ENCODE peak calls at places on chromosomes 2 and 18, in six cellular contexts. X is fibroblast of lung, H is neural progenitor cell, M is A549, F is astrocyte, K is IMR-90. B is an unnamed sample.

GRCh38 chr2:219628235-219628985 is 980 bp downstream of the SLC4A3 start:
- DNase-seq in X (no peak), H (no peak), M (no peak), F (no peak), K (no peak), B (no peak)

GRCh38 chr2:36753706-36754221 is 57.3 kb downstream of the VIT start:
- DNase-seq in X (no peak), H (no peak), M (no peak), F (no peak), K (no peak), B (no peak)

GRCh38 chr2:219871396-219871795 is 244.0 kb downstream of the SLC4A3 start:
- DNase-seq in X (no peak), H (peak), M (no peak), F (no peak), K (no peak), B (no peak)

GRCh38 chr2:27211241-27211942 is 449 bp upstream of the ATRAID start:
- DNase-seq in X (no peak), H (no peak), M (peak), F (no peak), K (no peak), B (no peak)

GRCh38 chr2:234427081-234428058 is 69.5 kb downstream of the ARL4C start:
- DNase-seq in X (no peak), H (peak), M (no peak), F (peak), K (peak), B (no peak)

GRCh38 chr2:201923991-201924390 is 109.7 kb upstream of the FZD7 start:
- DNase-seq in X (no peak), H (no peak), M (no peak), F (no peak), K (no peak), B (no peak)

GRCh38 chr2:239465017-239466001 is 64.5 kb upstream of the HDAC4 start:
- DNase-seq in X (peak), H (no peak), M (peak), F (no peak), K (no peak), B (no peak)

GRCh38 chr2:232478571-232479340 is 8.9 kb downstream of the ECEL1 start:
- DNase-seq in X (no peak), H (no peak), M (no peak), F (no peak), K (no peak), B (no peak)

GRCh38 chr18:46275370-46275769 is 171.2 kb downstream of the HAUS1 start:
- DNase-seq in X (no peak), H (no peak), M (no peak), F (no peak), K (no peak), B (no peak)

GRCh38 chr2:12076810-12077209 is 330.4 kb downstream of the LPIN1 start:
- DNase-seq in X (peak), H (no peak), M (no peak), F (peak), K (no peak), B (no peak)

GRCh38 chr2:158894572-158894971 is 73.9 kb upstream of the TANC1 start:
- DNase-seq in X (no peak), H (no peak), M (no peak), F (no peak), K (no peak), B (no peak)
- TF ChIP-seq CTCF in X (no peak), H (peak), M (peak), F (no peak), K (no peak), B (no peak)

GRCh38 chr18:48676346-48676745 is 137.5 kb downstream of the CTIF start:
- DNase-seq in X (no peak), H (no peak), M (no peak), F (no peak), K (no peak), B (no peak)
- H3K4me2 ChIP-seq in X (no peak), H (no peak), M (peak), F (no peak), K (no peak), B (no peak)

GRCh38 chr2:74916394-74916793 is 42.0 kb upstream of the POLE4 start:
- DNase-seq in X (no peak), H (no peak), M (no peak), F (no peak), K (no peak), B (no peak)
- H3K4me3 ChIP-seq in X (no peak), H (no peak), M (no peak), F (no peak), K (no peak), B (no peak)

GRCh38 chr2:56127773-56128170 is 56.0 kb upstream of the CCDC85A start:
- DNase-seq in X (no peak), H (no peak), M (no peak), F (no peak), K (no peak), B (no peak)

GRCh38 chr2:56133441-56133840 is 50.3 kb upstream of the CCDC85A start:
- DNase-seq in X (no peak), H (no peak), M (no peak), F (peak), K (no peak), B (no peak)

GRCh38 chr2:56132138-56132537 is 51.7 kb upstream of the CCDC85A start:
- DNase-seq in X (peak), H (peak), M (peak), F (peak), K (peak), B (peak)

GRCh38 chr2:56128235-56128634 is 55.6 kb upstream of the CCDC85A start:
- DNase-seq in X (no peak), H (no peak), M (no peak), F (no peak), K (no peak), B (no peak)

DNA sequence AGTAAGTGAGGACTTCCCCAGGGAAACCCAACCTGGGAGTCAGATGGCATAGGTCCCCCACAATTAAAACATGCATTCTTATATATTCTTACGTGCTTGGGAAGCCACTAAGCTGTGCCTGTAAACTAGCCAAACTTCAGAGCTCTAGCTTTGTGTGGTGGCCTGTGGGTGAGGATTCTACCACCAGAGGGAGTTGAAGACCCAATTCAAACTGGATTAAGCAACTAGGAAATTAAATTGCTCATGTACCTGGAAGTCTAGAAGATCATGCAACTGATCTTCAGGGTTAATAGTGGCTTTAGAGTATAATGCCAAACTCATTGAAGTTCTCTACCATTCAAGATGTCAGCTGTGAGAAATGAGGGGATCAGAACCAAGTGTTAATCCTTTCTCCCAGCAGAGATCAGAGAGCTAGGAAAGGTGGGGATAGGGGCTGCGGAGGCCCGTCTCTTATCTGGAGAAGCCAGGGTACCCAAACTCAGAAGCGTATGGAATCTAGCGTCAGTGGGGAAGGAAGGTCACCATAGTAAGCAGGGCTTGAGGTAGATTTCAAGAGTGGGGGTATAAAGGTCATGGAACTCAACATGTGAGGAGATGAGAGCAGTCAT is 53.2 kb upstream of the CCDC85A start:
- DNase-seq in X (peak), H (peak), M (peak), F (peak), K (peak), B (peak)
- TF ChIP-seq CTCF in X (peak), H (peak), M (peak), F (peak), K (peak), B (peak)

DNA sequence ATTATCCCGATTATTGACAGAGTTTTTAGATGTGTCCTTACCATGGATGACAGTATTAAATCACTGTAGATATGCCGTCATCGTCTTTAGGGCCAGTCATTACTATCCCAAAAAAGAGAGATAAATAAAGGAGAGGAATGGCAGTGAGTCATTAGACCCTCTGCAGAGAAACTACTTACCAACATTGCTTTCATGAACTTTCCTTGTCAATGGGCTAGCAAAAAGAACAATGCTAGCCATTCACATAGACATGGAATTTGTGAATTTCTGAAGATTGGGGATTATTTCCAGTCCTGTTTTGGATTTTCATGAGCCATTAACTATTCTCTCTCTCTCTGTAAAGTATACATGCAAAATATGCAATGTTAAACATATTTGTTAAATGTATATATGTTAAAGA is 319.4 kb upstream of the FANCL start:
- DNase-seq in X (no peak), H (no peak), M (no peak), F (peak), K (no peak), B (no peak)
- H3K4me2 ChIP-seq in X (no peak), H (no peak), M (no peak), F (no peak), K (no peak), B (no peak)

GRCh38 chr18:12253517-12254136 is 534 bp upstream of the CIDEA start:
- DNase-seq in X (no peak), H (peak), M (no peak), F (no peak), K (no peak), B (no peak)
- H3K4me3 ChIP-seq in X (no peak), H (peak), M (peak), F (peak), K (no peak), B (no peak)

DNA sequence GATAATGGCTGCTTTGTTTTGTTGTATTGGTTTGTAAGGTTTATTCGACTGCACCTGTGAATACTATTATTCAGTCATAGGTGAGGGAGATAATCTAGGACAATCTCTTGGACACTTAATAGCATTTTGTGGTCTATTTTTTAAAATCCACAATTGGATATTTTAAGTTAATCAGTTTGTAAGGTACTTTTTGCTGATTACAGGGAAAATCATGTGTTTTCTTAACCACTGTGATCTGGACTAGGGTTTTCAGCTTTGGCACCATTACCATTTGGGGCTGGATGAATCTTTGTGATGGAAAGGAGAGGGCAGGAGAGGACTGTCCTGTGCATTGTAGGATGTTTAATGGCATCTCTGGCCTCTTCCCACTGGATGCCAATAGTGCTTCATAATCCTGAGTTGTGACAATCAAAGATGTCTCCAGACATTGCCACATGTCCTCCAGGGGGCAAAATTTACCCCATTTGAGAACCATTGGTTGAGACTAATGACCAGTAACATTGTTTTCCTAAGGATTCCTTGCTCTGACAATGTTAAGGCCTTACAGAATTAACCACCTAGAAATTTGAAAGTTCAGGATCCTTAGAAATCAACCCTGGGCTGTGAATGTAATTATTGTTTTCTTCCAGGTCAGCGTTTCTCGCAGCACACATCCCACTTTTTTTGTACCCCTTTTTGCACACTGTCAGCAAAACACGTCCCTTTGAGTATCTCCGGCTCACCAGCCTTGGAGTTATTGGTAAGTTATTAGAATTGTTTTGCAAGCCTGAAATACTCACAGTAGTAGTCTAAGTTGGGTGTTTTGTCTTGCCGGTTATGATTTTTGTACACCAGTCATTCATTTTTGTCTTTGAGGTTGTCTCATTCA is 15.6 kb downstream of the CNOT9 start:
- DNase-seq in X (no peak), H (no peak), M (no peak), F (no peak), K (no peak), B (no peak)
- TF ChIP-seq CTCF in X (peak), H (peak), M (peak), F (no peak), K (no peak), B (peak)